ENCODE peak calls at places on chromosomes 16 and 17, in seven cellular contexts. R is fibroblast of villous mesenchyme, O is kidney epithelial cell, X is stomach, F is SK-N-SH, W is GM10248, S is brain microvascular endothelial cell. G is an unnamed sample.

GRCh38 chr17:49390548-49391324 is 23.9 kb downstream of the PHB1 start:
- DNase-seq in R (no peak), O (no peak), X (peak), F (no peak), W (peak), S (no peak), G (no peak)

GRCh38 chr16:7315813-7316212 is 16.8 kb upstream of the RBFOX1 start:
- DNase-seq in R (no peak), O (no peak), X (no peak), F (no peak), W (no peak), S (no peak), G (no peak)

GRCh38 chr16:23333034-23333579 is 31.0 kb downstream of the SCNN1B start:
- DNase-seq in R (no peak), O (no peak), X (no peak), F (no peak), W (no peak), S (no peak), G (no peak)

GRCh38 chr16:51419768-51420167 is 268.7 kb upstream of the SALL1 start:
- DNase-seq in R (no peak), O (no peak), X (no peak), F (no peak), W (no peak), S (no peak), G (no peak)

GRCh38 chr16:89317729-89318429 is 100.4 kb downstream of the ZNF778 start:
- DNase-seq in R (no peak), O (no peak), X (no peak), F (no peak), W (no peak), S (no peak), G (no peak)

GRCh38 chr17:21287703-21288449 is 3.4 kb downstream of the MAP2K3 start:
- DNase-seq in R (peak), O (peak), X (peak), F (peak), W (peak), S (peak), G (no peak)

GRCh38 chr17:28857848-28858360 is 3.1 kb downstream of the ERAL1 start:
- DNase-seq in R (no peak), O (no peak), X (no peak), F (no peak), W (no peak), S (no peak), G (no peak)

GRCh38 chr16:87231911-87232310 is 85.3 kb downstream of the C16orf95 start:
- DNase-seq in R (no peak), O (no peak), X (no peak), F (no peak), W (no peak), S (no peak), G (no peak)

GRCh38 chr16:68146583-68146982 is 61.4 kb downstream of the NFATC3 start:
- DNase-seq in R (peak), O (no peak), X (no peak), F (peak), W (no peak), S (peak), G (no peak)

GRCh38 chr16:85177448-85177846 is 65.2 kb upstream of the CIBAR2 start:
- DNase-seq in R (no peak), O (no peak), X (no peak), F (no peak), W (no peak), S (no peak), G (no peak)

GRCh38 chr16:85569615-85570212 is 43.4 kb upstream of the GSE1 start:
- DNase-seq in R (peak), O (no peak), X (peak), F (peak), W (peak), S (peak), G (no peak)

GRCh38 chr17:76701471-76701967 is 9.2 kb downstream of the MXRA7 start:
- DNase-seq in R (no peak), O (no peak), X (no peak), F (no peak), W (no peak), S (no peak), G (no peak)

GRCh38 chr17:82843904-82844640 is 4.2 kb upstream of the ZNF750 start:
- DNase-seq in R (no peak), O (no peak), X (no peak), F (no peak), W (no peak), S (no peak), G (no peak)

GRCh38 chr16:89052824-89053724 is 40.6 kb upstream of the ACSF3 start:
- DNase-seq in R (no peak), O (no peak), X (peak), F (peak), W (no peak), S (no peak), G (no peak)

GRCh38 chr17:883586-883962 is 96.0 kb downstream of the NXN start:
- DNase-seq in R (peak), O (no peak), X (no peak), F (no peak), W (no peak), S (no peak), G (no peak)

GRCh38 chr17:78231991-78232759 is 744 bp downstream of the TMEM235 start:
- DNase-seq in R (no peak), O (no peak), X (no peak), F (peak), W (no peak), S (no peak), G (peak)

GRCh38 chr17:73786286-73786743 is 142.1 kb upstream of the SDK2 start:
- DNase-seq in R (no peak), O (no peak), X (peak), F (no peak), W (no peak), S (no peak), G (peak)

GRCh38 chr16:10949424-10949970 is 5.1 kb downstream of the CLEC16A start:
- DNase-seq in R (no peak), O (no peak), X (no peak), F (no peak), W (no peak), S (no peak), G (no peak)

GRCh38 chr17:18141210-18141803 is 32.8 kb downstream of the MYO15A start:
- DNase-seq in R (peak), O (no peak), X (no peak), F (peak), W (peak), S (peak), G (no peak)

GRCh38 chr17:43814714-43815113 is 18.2 kb downstream of the MPP3 start:
- DNase-seq in R (peak), O (peak), X (no peak), F (no peak), W (no peak), S (peak), G (no peak)

GRCh38 chr17:75681289-75681688 is 14.2 kb downstream of the SAP30BP start:
- DNase-seq in R (peak), O (no peak), X (no peak), F (no peak), W (no peak), S (peak), G (no peak)

GRCh38 chr16:77236063-77236511 is 36.9 kb downstream of the SYCE1L start:
- DNase-seq in R (peak), O (no peak), X (peak), F (peak), W (peak), S (peak), G (peak)
- TF ChIP-seq CTCF in R (peak), O (peak), X (peak), F (peak), W (peak), S (peak), G (peak)

DNA sequence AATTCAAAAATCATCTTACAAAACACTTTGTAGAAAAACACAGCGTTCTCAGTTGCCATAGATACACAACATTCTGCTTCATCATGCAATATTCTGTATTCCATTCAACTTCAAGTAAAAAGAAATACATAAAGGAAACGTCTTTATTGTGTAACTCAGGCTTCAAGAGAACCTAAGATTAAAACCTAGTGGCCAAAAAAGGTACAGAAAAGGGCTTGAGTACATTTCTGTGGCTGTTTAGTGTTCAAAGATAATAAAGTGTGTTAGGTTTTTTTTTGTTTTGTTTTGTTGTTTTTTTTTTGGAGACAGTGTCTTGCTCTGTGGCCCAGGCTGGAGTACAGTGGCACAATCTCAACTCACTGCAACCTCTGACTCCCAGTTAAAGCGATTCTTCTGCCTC is 250.4 kb downstream of the CEP112 start:
- DNase-seq in R (no peak), O (no peak), X (no peak), F (no peak), W (no peak), S (no peak), G (no peak)
- TF ChIP-seq CTCF in R (no peak), O (no peak), X (no peak), F (peak), W (no peak), S (no peak), G (peak)

DNA sequence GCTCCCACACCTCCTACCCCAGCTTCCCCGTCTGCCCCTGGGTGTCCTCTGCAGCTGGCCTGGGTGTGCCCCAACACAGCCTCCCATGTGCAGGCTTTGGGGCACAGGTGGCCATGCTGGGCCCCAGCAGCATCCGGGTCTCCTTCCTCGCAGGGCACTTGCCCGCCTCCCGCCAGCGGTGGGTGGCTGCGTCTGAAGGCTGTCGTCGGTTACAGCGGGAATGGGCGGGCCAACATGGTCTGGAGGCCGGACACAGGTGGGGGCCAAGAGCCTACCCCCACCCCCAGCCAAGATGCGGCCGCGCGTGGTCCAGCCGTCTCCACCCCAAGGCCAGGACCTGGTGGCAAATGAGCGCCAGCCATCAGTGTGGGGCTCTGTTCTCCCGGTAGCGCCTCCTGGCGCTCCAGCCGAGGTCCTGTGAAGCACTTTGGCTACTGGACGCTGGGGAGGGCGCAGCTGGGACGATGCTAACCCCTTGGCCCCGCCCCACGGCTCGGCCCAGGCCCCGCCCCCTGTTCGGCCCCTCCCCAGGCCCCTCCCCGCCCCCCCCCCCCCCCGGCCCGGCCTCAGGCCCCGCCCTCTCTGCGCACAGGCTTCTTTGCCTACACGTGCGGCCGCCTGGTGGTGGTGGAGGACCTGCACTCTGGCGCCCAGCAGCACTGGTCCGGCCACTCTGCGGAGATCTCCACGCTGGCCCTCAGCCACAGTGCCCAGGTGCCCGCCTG is 7.3 kb upstream of the RHOT2 start:
- DNase-seq in R (peak), O (no peak), X (peak), F (peak), W (peak), S (peak), G (peak)
- TF ChIP-seq CTCF in R (peak), O (peak), X (peak), F (peak), W (peak), S (peak), G (peak)

GRCh38 chr17:80677214-80677756 is 132.6 kb downstream of the RPTOR start:
- DNase-seq in R (no peak), O (no peak), X (no peak), F (no peak), W (no peak), S (no peak), G (no peak)

GRCh38 chr17:80676564-80676963 is 131.9 kb downstream of the RPTOR start:
- DNase-seq in R (no peak), O (no peak), X (no peak), F (no peak), W (no peak), S (no peak), G (no peak)

GRCh38 chr17:80676096-80676466 is 131.4 kb downstream of the RPTOR start:
- DNase-seq in R (no peak), O (no peak), X (no peak), F (no peak), W (no peak), S (no peak), G (no peak)

GRCh38 chr17:80679816-80680215 is 135.2 kb downstream of the RPTOR start:
- DNase-seq in R (no peak), O (no peak), X (no peak), F (no peak), W (no peak), S (no peak), G (no peak)

DNA sequence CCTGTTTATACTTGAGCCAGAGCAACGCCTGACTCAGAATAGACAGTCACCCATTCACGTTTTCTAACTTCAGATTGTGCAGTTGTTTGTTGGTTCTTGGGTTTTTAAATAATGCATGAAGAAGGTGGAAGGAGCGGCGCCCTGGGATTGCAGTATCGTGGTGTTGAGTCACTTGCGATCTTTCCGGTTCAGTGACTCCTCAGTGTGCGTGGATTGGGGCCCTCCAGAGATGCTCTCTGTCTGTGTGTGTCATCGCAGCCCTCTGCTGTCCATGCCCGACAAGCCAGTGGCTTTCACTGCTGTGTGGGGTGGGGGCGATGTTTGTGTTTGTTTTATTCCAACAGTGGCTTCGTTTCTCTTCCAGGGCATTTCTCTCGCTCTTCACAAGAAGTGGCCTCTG is 134.0 kb downstream of the RPTOR start:
- DNase-seq in R (peak), O (peak), X (no peak), F (no peak), W (no peak), S (peak), G (no peak)
- TF ChIP-seq CTCF in R (peak), O (peak), X (no peak), F (no peak), W (no peak), S (peak), G (no peak)

GRCh38 chr17:6011241-6011640 is 58.9 kb upstream of the WSCD1 start:
- DNase-seq in R (no peak), O (no peak), X (no peak), F (no peak), W (no peak), S (no peak), G (no peak)

GRCh38 chr17:6000426-6000825 is 69.8 kb upstream of the WSCD1 start:
- DNase-seq in R (peak), O (no peak), X (no peak), F (no peak), W (no peak), S (no peak), G (no peak)

DNA sequence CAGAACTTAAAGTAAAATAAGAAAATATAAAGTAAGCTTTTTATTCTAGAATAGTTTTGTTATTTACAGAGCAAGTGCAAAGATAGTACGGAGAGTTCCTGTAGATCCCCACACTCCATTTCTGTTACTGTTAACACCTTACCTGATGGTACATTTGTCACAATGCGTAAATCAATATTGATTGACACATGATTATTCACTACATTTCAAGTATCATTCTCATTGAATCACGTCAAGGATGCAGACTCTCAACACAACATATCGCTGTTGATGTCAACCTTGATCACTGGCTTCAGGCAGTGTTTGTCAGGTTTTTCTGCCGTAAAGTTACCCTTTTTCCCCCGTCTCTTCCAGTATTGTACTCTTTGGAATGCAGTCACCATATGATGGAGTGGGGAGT is 64.2 kb upstream of the WSCD1 start:
- DNase-seq in R (no peak), O (no peak), X (no peak), F (no peak), W (no peak), S (no peak), G (no peak)
- TF ChIP-seq CTCF in R (no peak), O (no peak), X (no peak), F (no peak), W (no peak), S (no peak), G (no peak)

DNA sequence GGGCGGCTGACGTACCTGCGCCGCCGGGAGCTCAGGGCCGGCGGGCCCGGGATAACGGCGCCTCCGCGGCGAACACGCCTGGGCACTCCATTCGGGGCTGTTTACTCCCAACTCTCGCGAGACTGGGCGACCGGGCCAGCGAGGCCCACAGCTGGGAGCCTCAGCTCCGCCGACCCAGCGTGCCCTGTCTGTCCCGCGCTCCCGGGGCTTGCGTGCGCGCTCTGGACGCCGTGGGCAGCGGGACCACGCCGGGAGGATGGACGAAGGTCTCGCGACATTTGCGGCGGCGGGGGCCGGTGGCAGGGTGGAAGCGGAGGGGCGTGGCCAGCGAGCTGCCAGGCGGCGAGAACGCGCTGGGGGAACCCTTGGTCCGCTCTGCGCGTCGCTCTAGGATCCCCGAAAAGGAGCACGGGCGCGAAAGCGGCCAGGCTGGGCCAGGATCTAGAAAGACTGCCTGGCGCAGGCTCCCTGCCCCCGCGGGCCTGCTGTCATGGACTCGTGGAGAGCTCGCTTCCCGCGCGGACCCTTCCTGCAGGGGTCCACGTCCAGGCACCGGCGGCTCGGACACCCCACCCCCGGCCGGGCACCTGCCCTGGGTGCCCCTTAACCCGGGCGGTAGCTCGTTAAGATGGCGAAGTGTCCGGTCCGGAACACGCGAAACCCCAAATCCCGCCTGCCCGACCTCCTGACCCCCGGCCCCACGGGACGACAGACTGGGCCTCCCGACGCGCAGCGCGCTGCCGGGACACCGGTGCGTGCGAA is at the start of gene MBTPS1:
- DNase-seq in R (peak), O (peak), X (peak), F (peak), W (peak), S (peak), G (peak)
- TF ChIP-seq CTCF in R (no peak), O (no peak), X (no peak), F (no peak), W (no peak), S (no peak), G (no peak)

DNA sequence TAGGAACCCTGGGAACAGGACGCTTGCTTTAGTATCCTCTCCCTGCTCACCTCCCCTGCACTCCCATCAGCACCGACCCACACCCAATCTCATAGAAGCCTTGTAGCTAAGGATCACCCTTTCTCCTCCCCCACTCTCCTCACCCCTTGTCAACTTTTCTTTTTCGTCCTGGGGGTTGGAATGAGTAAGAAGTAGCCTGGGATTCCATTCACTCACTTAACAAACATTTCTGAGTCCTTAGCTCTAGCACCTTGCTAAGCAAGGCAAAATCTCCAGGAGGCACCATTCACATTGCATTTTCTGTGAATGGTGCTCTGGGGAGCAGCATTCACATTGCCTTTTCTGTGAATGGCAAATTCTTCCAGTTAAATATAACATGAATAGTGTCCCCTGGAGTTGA is 1.1 kb upstream of the PGAP3 start:
- DNase-seq in R (no peak), O (no peak), X (no peak), F (no peak), W (no peak), S (no peak), G (no peak)
- TF ChIP-seq CTCF in R (no peak), O (no peak), X (no peak), F (no peak), W (no peak), S (no peak), G (no peak)

DNA sequence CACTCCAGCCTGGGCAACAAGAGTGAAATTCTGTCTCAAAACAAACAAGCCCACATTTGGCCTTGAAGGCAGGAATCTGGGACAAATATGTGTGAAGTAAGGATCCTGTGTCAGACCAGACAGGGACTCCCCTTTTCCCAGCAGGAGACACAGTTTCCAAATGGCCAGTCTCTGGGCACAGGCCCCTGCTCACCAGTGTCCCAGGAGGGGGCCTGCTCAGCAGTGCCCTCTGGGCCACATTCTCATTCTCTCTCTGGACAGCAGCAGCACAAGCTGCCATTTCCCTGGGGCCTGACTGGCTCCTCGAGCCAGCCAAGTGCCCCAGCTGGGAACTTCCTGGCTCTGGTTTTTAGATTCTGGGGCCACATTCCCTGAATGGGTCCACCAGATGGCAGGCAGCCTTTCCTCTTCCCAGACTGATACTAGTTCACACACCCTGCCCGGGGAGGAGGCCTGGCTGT is 11.7 kb upstream of the MNT start:
- DNase-seq in R (peak), O (no peak), X (no peak), F (peak), W (no peak), S (no peak), G (peak)
- TF ChIP-seq CTCF in R (peak), O (peak), X (no peak), F (no peak), W (no peak), S (peak), G (no peak)

GRCh38 chr17:30824356-30825145 is at the start of gene CRLF3:
- DNase-seq in R (peak), O (peak), X (peak), F (peak), W (peak), S (peak), G (peak)
- TF ChIP-seq CTCF in R (peak), O (no peak), X (peak), F (peak), W (peak), S (peak), G (peak)

G was measured in glutamatergic neuron.